ENCODE peak calls at places on chromosomes 12 and 14, in six cellular contexts. L is naive thymus-derived CD4-positive, alpha-beta T cell; I is T-helper 2 cell; T is nephron progenitor cell; Y is HT1080; G is fibroblast of mammary gland. W is an unnamed sample.
A peak's percentile ranks its signal among the peaks of the same experiment; 100 is the strongest.

GRCh38 chr12:27554421-27555186 is 30.6 kb downstream of the PPFIBP1 start:
- DNase-seq in L (no peak), I (no peak), T (peak; percentile 46), Y (no peak), G (peak; percentile 89), W (no peak)

GRCh38 chr14:55535521-55536207 is 44.3 kb upstream of the KTN1 start:
- DNase-seq in L (no peak), I (no peak), T (no peak), Y (peak; percentile 68), G (no peak), W (no peak)

GRCh38 chr12:112900298-112901145 is 6.2 kb upstream of the OAS1 start:
- DNase-seq in L (peak; percentile 46), I (no peak), T (no peak), Y (peak; percentile 48), G (peak; percentile 53), W (peak; percentile 21)

GRCh38 chr12:10190558-10191388 is 11.9 kb downstream of the TMEM52B start:
- DNase-seq in L (peak; percentile 48), I (no peak), T (peak; percentile 35), Y (peak; percentile 53), G (peak; percentile 71), W (peak; percentile 59)

GRCh38 chr14:71004481-71004880 is 97.2 kb downstream of the PCNX1 start:
- DNase-seq in L (no peak), I (no peak), T (no peak), Y (peak; percentile 10), G (peak; percentile 39), W (no peak)

GRCh38 chr12:103538397-103538796 is 42.6 kb upstream of the C12orf42 start:
- DNase-seq in L (no peak), I (no peak), T (no peak), Y (peak; percentile 77), G (peak; percentile 20), W (no peak)

GRCh38 chr12:92034858-92035401 is 110.7 kb downstream of the BTG1 start:
- DNase-seq in L (peak; percentile 61), I (no peak), T (peak; percentile 11), Y (peak; percentile 44), G (peak; percentile 95), W (no peak)

GRCh38 chr14:75523771-75524171 is 1.5 kb downstream of the BATF start:
- DNase-seq in L (no peak), I (no peak), T (no peak), Y (peak; percentile 78), G (peak; percentile 59), W (no peak)

GRCh38 chr12:6959376-6960290 is 8.5 kb downstream of the PTPN6 start:
- DNase-seq in L (no peak), I (no peak), T (no peak), Y (no peak), G (no peak), W (no peak)

GRCh38 chr12:130526813-130527212 is 189.1 kb downstream of the PIWIL1 start:
- DNase-seq in L (no peak), I (no peak), T (peak; percentile 90), Y (no peak), G (no peak), W (peak; percentile 25)

GRCh38 chr12:113239288-113239771 is 18.1 kb downstream of the TPCN1 start:
- DNase-seq in L (no peak), I (no peak), T (no peak), Y (no peak), G (no peak), W (no peak)

GRCh38 chr12:66668311-66668710 is 10.6 kb downstream of the GRIP1 start:
- DNase-seq in L (no peak), I (no peak), T (no peak), Y (no peak), G (no peak), W (no peak)

GRCh38 chr12:119989619-119990381 is 764 bp downstream of the BICDL1 start:
- DNase-seq in L (peak; percentile 67), I (peak; percentile 47), T (peak; percentile 98), Y (peak; percentile 45), G (peak; percentile 57), W (peak; percentile 43)

GRCh38 chr12:25130741-25131188 is 64.2 kb downstream of the DNAI7 start:
- DNase-seq in L (peak; percentile 36), I (no peak), T (no peak), Y (peak; percentile 20), G (peak; percentile 62), W (no peak)

GRCh38 chr14:96602186-96602585 is 100.0 kb downstream of the PAPOLA start:
- DNase-seq in L (no peak), I (no peak), T (no peak), Y (no peak), G (no peak), W (no peak)